ENCODE peak calls at places on chromosome 20, in four cellular contexts. Y is IMR-90, A is GM12878, M is K562. K is an unnamed sample.

GRCh38 chr20:38295811-38296210 is 8.1 kb upstream of the BPI start:
- DNase-seq in A (no peak), Y (no peak), M (no peak), K (no peak)

GRCh38 chr20:37714973-37715657 is 21.3 kb downstream of the CTNNBL1 start:
- DNase-seq in A (no peak), Y (peak; percentile 64), M (no peak), K (no peak)

GRCh38 chr20:38900606-38901005 is 25.6 kb upstream of the FAM83D start:
- DNase-seq in M (no peak), Y (no peak), A (no peak), K (no peak)

GRCh38 chr20:61964675-61965605 is 100.7 kb downstream of the TAF4 start:
- DNase-seq in M (no peak), A (no peak), Y (no peak), K (no peak)

GRCh38 chr20:13813910-13814309 is 29.1 kb downstream of the NDUFAF5 start:
- DNase-seq in Y (no peak), A (no peak), M (no peak), K (no peak)

GRCh38 chr20:51366155-51366886 is 176.2 kb downstream of the NFATC2 start:
- DNase-seq in M (no peak), Y (peak; percentile 100), A (no peak), K (no peak)

GRCh38 chr20:37411408-37412306 is 65.7 kb downstream of the SRC start:
- DNase-seq in A (no peak), Y (no peak), M (no peak), K (no peak)

GRCh38 chr20:528923-529594 is 14.5 kb downstream of the CSNK2A1 start:
- DNase-seq in M (no peak), Y (peak; percentile 93), A (no peak), K (no peak)

GRCh38 chr20:41475507-41475906 is 108.9 kb upstream of the EMILIN3 start:
- DNase-seq in M (no peak), Y (no peak), A (no peak), K (no peak)

GRCh38 chr20:51505566-51505965 is 37.0 kb downstream of the NFATC2 start:
- DNase-seq in M (no peak), Y (no peak), A (no peak), K (no peak)

GRCh38 chr20:59195316-59195993 is 31.8 kb downstream of the ZNF831 start:
- DNase-seq in A (no peak), Y (no peak), M (no peak), K (no peak)

GRCh38 chr20:10110151-10110550 is 75.4 kb downstream of the ANKEF1 start:
- DNase-seq in M (no peak), A (no peak), Y (peak; percentile 30), K (no peak)

GRCh38 chr20:58117944-58118343 is 110.5 kb downstream of the ANKRD60 start:
- DNase-seq in M (no peak), Y (no peak), A (no peak), K (no peak)

GRCh38 chr20:53872561-53873248 is 197.7 kb downstream of the BCAS1 start:
- DNase-seq in A (peak; percentile 70), Y (peak; percentile 30), M (no peak), K (no peak)

GRCh38 chr20:56460459-56460858 is 8.0 kb upstream of the RTF2 start:
- DNase-seq in A (no peak), Y (no peak), M (peak; percentile 8), K (no peak)

GRCh38 chr20:33336375-33336774 is 53.4 kb downstream of the BPIFB1 start:
- DNase-seq in A (no peak), M (no peak), Y (no peak), K (no peak)
- TF ChIP-seq MXI1 in A (no peak), M (no peak), Y (no peak), K (no peak)

DNA sequence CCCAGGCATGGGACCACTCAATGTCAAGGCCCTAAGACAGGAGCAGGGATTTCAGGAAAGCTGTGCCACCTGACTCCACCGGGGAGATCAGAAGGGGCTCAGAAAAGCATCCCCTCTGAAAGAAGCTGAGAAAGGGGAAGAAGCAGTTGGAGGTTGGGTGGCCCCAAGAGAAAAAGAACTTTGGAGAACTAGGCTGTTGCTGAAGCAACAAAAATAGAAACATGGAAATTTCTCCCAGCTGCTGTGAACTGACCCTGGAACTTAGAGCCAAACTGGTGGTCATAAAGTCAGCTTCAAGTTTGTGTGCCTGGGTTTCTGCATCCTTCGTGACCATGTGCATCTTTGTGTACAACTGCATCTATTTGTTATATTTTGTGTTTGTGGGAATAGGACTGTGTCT is 534.5 kb downstream of the MAFB start:
- DNase-seq in Y (no peak), M (no peak), A (no peak), K (no peak)
- TF ChIP-seq MXI1 in Y (no peak), M (no peak), A (no peak), K (no peak)

DNA sequence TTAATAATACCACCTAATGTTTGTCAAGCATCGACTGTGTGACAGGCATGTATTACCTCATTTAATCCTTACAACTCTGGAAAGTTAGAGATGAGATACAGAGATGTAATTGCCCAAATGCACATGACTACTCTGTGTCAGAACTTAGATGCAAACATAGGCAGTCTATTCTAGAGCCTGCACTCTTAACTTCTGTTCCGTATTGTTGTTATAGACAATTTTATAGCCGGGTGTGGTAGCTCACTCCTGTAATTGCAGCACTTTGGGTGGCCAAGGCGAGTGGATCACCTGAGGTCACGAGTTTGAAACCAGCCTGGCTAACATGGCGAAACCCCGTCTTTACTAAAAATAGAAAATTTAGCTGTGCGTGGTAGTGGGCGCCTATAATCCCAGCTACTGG is 15.0 kb downstream of the IFT52 start:
- DNase-seq in A (no peak), Y (no peak), M (no peak), K (no peak)
- TF ChIP-seq MXI1 in A (no peak), Y (no peak), M (no peak), K (no peak)

GRCh38 chr20:11451793-11452291 is 465.9 kb upstream of the BTBD3 start:
- DNase-seq in Y (peak; percentile 11), A (no peak), M (no peak), K (no peak)
- TF ChIP-seq MXI1 in Y (no peak), A (no peak), M (no peak), K (no peak)

DNA sequence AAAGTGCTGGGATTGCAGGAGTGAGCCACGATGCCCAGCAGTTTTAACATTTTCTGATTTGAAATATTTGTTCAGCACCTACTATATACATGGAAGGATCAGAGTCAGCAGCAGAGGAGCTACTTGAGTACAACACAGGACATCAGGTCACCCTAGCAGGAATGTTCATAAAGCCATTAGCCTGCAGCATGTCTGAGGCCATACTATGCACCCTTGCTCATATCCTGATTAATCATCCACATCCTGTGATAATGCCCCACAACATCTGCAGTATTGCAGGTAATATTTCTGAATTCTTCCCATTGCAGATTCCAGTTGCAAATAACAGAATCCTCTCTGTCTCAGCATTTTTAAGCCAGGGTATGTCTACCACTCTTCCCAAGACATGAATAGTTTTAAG is 171.0 kb upstream of the PRND start:
- DNase-seq in M (no peak), A (no peak), Y (peak; percentile 56), K (no peak)
- TF ChIP-seq MXI1 in M (no peak), A (no peak), Y (no peak), K (no peak)

K was measured in SK-N-SH.